ENCODE peak calls at places on chromosome 2, in four cellular contexts. One of them, this sample, is unnamed.

GRCh38 chr2:144950874-144951560 is 431.1 kb upstream of the ZEB2 start:
- DNase-seq in heart left ventricle: no peak
- DNase-seq in H54: peak; percentile 42
- DNase-seq in fibroblast of mammary gland: peak; percentile 97
- DNase-seq in this sample: no peak

GRCh38 chr2:206260427-206261012 is 13.9 kb upstream of the ZDBF2 start:
- DNase-seq in fibroblast of mammary gland: peak; percentile 55
- DNase-seq in H54: peak; percentile 32
- DNase-seq in heart left ventricle: no peak
- DNase-seq in this sample: no peak

GRCh38 chr2:19033240-19033639 is 325.2 kb downstream of the OSR1 start:
- DNase-seq in fibroblast of mammary gland: no peak
- DNase-seq in heart left ventricle: peak; percentile 35
- DNase-seq in H54: no peak
- DNase-seq in this sample: peak; percentile 25

GRCh38 chr2:10135296-10136089 is 13.0 kb downstream of the RRM2 start:
- DNase-seq in heart left ventricle: no peak
- DNase-seq in H54: peak; percentile 74
- DNase-seq in fibroblast of mammary gland: peak; percentile 85
- DNase-seq in this sample: peak; percentile 50

GRCh38 chr2:27800856-27801255 is 29.3 kb downstream of the MRPL33 start:
- DNase-seq in H54: no peak
- DNase-seq in heart left ventricle: no peak
- DNase-seq in fibroblast of mammary gland: no peak
- DNase-seq in this sample: no peak

GRCh38 chr2:131431336-131431735 is 44.6 kb upstream of the TUBA3D start:
- DNase-seq in heart left ventricle: no peak
- DNase-seq in fibroblast of mammary gland: peak; percentile 65
- DNase-seq in H54: no peak
- DNase-seq in this sample: no peak

GRCh38 chr2:145323512-145323911 is 803.6 kb upstream of the ZEB2 start:
- DNase-seq in heart left ventricle: no peak
- DNase-seq in H54: peak; percentile 0
- DNase-seq in fibroblast of mammary gland: peak; percentile 61
- DNase-seq in this sample: no peak

GRCh38 chr2:197598450-197598849 is 76.9 kb downstream of the RFTN2 start:
- DNase-seq in H54: no peak
- DNase-seq in fibroblast of mammary gland: no peak
- DNase-seq in heart left ventricle: no peak
- DNase-seq in this sample: no peak

GRCh38 chr2:217859926-217860325 is 142.9 kb downstream of the TNS1 start:
- DNase-seq in fibroblast of mammary gland: no peak
- DNase-seq in H54: no peak
- DNase-seq in heart left ventricle: no peak
- DNase-seq in this sample: no peak

GRCh38 chr2:205708231-205708631 is 25.9 kb downstream of the NRP2 start:
- DNase-seq in H54: no peak
- DNase-seq in fibroblast of mammary gland: no peak
- DNase-seq in heart left ventricle: peak; percentile 39
- DNase-seq in this sample: no peak

GRCh38 chr2:24349097-24349496 is 11.2 kb downstream of the ITSN2 start:
- DNase-seq in H54: no peak
- DNase-seq in fibroblast of mammary gland: no peak
- DNase-seq in heart left ventricle: no peak
- DNase-seq in this sample: no peak

This sample was measured in tibial artery.